ENCODE peak calls at places on chromosomes 2 and 18, in five cellular contexts. One of them, this sample, is unnamed.

GRCh38 chr2:85511008-85511895 is 27.7 kb upstream of the MAT2A start:
- DNase-seq in CD8-positive, alpha-beta T cell: no peak
- DNase-seq in endothelial cell: no peak
- DNase-seq in NB4: no peak
- DNase-seq in AG09309: no peak
- DNase-seq in this sample: no peak

GRCh38 chr2:176936410-176936809 is 276.2 kb upstream of the HNRNPA3 start:
- DNase-seq in AG09309: no peak
- DNase-seq in CD8-positive, alpha-beta T cell: no peak
- DNase-seq in endothelial cell: no peak
- DNase-seq in NB4: no peak
- DNase-seq in this sample: no peak

GRCh38 chr2:166293984-166294383 is 81.8 kb downstream of the SCN9A start:
- DNase-seq in endothelial cell: no peak
- DNase-seq in AG09309: no peak
- DNase-seq in CD8-positive, alpha-beta T cell: no peak
- DNase-seq in NB4: no peak
- DNase-seq in this sample: no peak

GRCh38 chr2:74735544-74735943 is 81.5 kb downstream of the SEMA4F start:
- DNase-seq in CD8-positive, alpha-beta T cell: no peak
- DNase-seq in AG09309: no peak
- DNase-seq in endothelial cell: no peak
- DNase-seq in NB4: no peak
- DNase-seq in this sample: no peak

GRCh38 chr2:221715783-221716386 is 143.8 kb upstream of the EPHA4 start:
- DNase-seq in endothelial cell: no peak
- DNase-seq in NB4: no peak
- DNase-seq in AG09309: no peak
- DNase-seq in CD8-positive, alpha-beta T cell: no peak
- DNase-seq in this sample: no peak

GRCh38 chr2:210169871-210170441 is 1.3 kb downstream of the KANSL1L start:
- DNase-seq in CD8-positive, alpha-beta T cell: no peak
- DNase-seq in endothelial cell: no peak
- DNase-seq in NB4: peak
- DNase-seq in AG09309: peak
- DNase-seq in this sample: no peak

GRCh38 chr2:37707393-37707792 is 36.0 kb upstream of the CDC42EP3 start:
- DNase-seq in NB4: no peak
- DNase-seq in AG09309: no peak
- DNase-seq in endothelial cell: no peak
- DNase-seq in CD8-positive, alpha-beta T cell: no peak
- DNase-seq in this sample: no peak

GRCh38 chr18:61743775-61744531 is 148.9 kb downstream of the RNF152 start:
- DNase-seq in CD8-positive, alpha-beta T cell: no peak
- DNase-seq in AG09309: no peak
- DNase-seq in NB4: no peak
- DNase-seq in endothelial cell: no peak
- DNase-seq in this sample: no peak

GRCh38 chr2:189466656-189467055 is 25.4 kb downstream of the WDR75 start:
- DNase-seq in CD8-positive, alpha-beta T cell: no peak
- DNase-seq in endothelial cell: peak
- DNase-seq in AG09309: peak
- DNase-seq in NB4: peak
- DNase-seq in this sample: no peak

GRCh38 chr18:32735781-32736180 is 37.0 kb downstream of the KLHL14 start:
- DNase-seq in endothelial cell: no peak
- DNase-seq in AG09309: no peak
- DNase-seq in NB4: no peak
- DNase-seq in CD8-positive, alpha-beta T cell: no peak
- DNase-seq in this sample: no peak

GRCh38 chr18:49934457-49934856 is 121.1 kb upstream of the ACAA2 start:
- DNase-seq in endothelial cell: no peak
- DNase-seq in AG09309: no peak
- DNase-seq in NB4: no peak
- DNase-seq in CD8-positive, alpha-beta T cell: no peak
- DNase-seq in this sample: no peak

GRCh38 chr2:178478102-178478441 is 328 bp downstream of the FKBP7 start:
- DNase-seq in CD8-positive, alpha-beta T cell: peak
- DNase-seq in NB4: peak
- DNase-seq in AG09309: no peak
- DNase-seq in endothelial cell: peak
- DNase-seq in this sample: no peak

GRCh38 chr2:238202326-238203103 is 980 bp downstream of the ILKAP start:
- DNase-seq in AG09309: no peak
- DNase-seq in CD8-positive, alpha-beta T cell: no peak
- DNase-seq in NB4: peak
- DNase-seq in endothelial cell: no peak
- DNase-seq in this sample: no peak

GRCh38 chr2:216473187-216473586 is 25.5 kb upstream of the RPL37A start:
- DNase-seq in AG09309: no peak
- DNase-seq in NB4: no peak
- DNase-seq in endothelial cell: no peak
- DNase-seq in CD8-positive, alpha-beta T cell: no peak
- DNase-seq in this sample: no peak

GRCh38 chr2:42117923-42118758 is 51.0 kb upstream of the EML4 start:
- DNase-seq in CD8-positive, alpha-beta T cell: no peak
- DNase-seq in AG09309: no peak
- DNase-seq in endothelial cell: no peak
- DNase-seq in NB4: peak
- DNase-seq in this sample: no peak

GRCh38 chr2:89842180-89842908 is 1150.9 kb downstream of the RPIA start:
- DNase-seq in endothelial cell: no peak
- DNase-seq in AG09309: no peak
- DNase-seq in CD8-positive, alpha-beta T cell: no peak
- DNase-seq in NB4: no peak
- DNase-seq in this sample: no peak

GRCh38 chr2:10283106-10284062 is 19.3 kb upstream of the HPCAL1 start:
- DNase-seq in NB4: peak
- DNase-seq in endothelial cell: no peak
- DNase-seq in CD8-positive, alpha-beta T cell: no peak
- DNase-seq in AG09309: no peak
- DNase-seq in this sample: no peak

GRCh38 chr2:128789776-128790455 is 471.2 kb upstream of the HS6ST1 start:
- DNase-seq in NB4: no peak
- DNase-seq in AG09309: no peak
- DNase-seq in CD8-positive, alpha-beta T cell: no peak
- DNase-seq in endothelial cell: no peak
- DNase-seq in this sample: no peak

GRCh38 chr2:28068098-28068497 is 177.6 kb downstream of the BABAM2 start:
- DNase-seq in endothelial cell: no peak
- DNase-seq in NB4: peak
- DNase-seq in AG09309: no peak
- DNase-seq in CD8-positive, alpha-beta T cell: no peak
- DNase-seq in this sample: no peak

GRCh38 chr2:119240311-119241204 is 16.9 kb downstream of the STEAP3 start:
- DNase-seq in CD8-positive, alpha-beta T cell: no peak
- DNase-seq in endothelial cell: no peak
- DNase-seq in NB4: no peak
- DNase-seq in AG09309: no peak
- DNase-seq in this sample: peak

GRCh38 chr2:187693923-187694322 is 139.7 kb upstream of the TFPI start:
- DNase-seq in CD8-positive, alpha-beta T cell: no peak
- DNase-seq in endothelial cell: no peak
- DNase-seq in NB4: no peak
- DNase-seq in AG09309: no peak
- DNase-seq in this sample: no peak

GRCh38 chr2:97724946-97725688 is 11.7 kb downstream of the ZAP70 start:
- DNase-seq in CD8-positive, alpha-beta T cell: no peak
- DNase-seq in NB4: no peak
- DNase-seq in AG09309: no peak
- DNase-seq in endothelial cell: no peak
- DNase-seq in this sample: no peak

GRCh38 chr18:51447351-51447896 is 249.9 kb upstream of the MEX3C start:
- DNase-seq in endothelial cell: no peak
- DNase-seq in CD8-positive, alpha-beta T cell: no peak
- DNase-seq in AG09309: no peak
- DNase-seq in NB4: no peak
- DNase-seq in this sample: no peak

GRCh38 chr2:31347788-31348187 is 66.8 kb downstream of the XDH start:
- DNase-seq in AG09309: peak
- DNase-seq in CD8-positive, alpha-beta T cell: no peak
- DNase-seq in NB4: no peak
- DNase-seq in endothelial cell: no peak
- DNase-seq in this sample: no peak

GRCh38 chr18:79598046-79598884 is 81.3 kb upstream of the CTDP1 start:
- DNase-seq in endothelial cell: no peak
- DNase-seq in AG09309: no peak
- DNase-seq in CD8-positive, alpha-beta T cell: no peak
- DNase-seq in NB4: no peak
- DNase-seq in this sample: no peak

GRCh38 chr2:146317959-146318358 is 1526.9 kb upstream of the ACVR2A start:
- DNase-seq in endothelial cell: no peak
- DNase-seq in NB4: peak
- DNase-seq in AG09309: peak
- DNase-seq in CD8-positive, alpha-beta T cell: no peak
- DNase-seq in this sample: no peak

GRCh38 chr2:165450141-165450540 is 19.4 kb upstream of the CSRNP3 start:
- DNase-seq in AG09309: no peak
- DNase-seq in CD8-positive, alpha-beta T cell: no peak
- DNase-seq in endothelial cell: no peak
- DNase-seq in NB4: no peak
- DNase-seq in this sample: no peak

GRCh38 chr2:172489682-172490081 is 62.3 kb downstream of the ITGA6 start:
- DNase-seq in endothelial cell: no peak
- DNase-seq in AG09309: peak
- DNase-seq in NB4: peak
- DNase-seq in CD8-positive, alpha-beta T cell: no peak
- DNase-seq in this sample: no peak

DNA sequence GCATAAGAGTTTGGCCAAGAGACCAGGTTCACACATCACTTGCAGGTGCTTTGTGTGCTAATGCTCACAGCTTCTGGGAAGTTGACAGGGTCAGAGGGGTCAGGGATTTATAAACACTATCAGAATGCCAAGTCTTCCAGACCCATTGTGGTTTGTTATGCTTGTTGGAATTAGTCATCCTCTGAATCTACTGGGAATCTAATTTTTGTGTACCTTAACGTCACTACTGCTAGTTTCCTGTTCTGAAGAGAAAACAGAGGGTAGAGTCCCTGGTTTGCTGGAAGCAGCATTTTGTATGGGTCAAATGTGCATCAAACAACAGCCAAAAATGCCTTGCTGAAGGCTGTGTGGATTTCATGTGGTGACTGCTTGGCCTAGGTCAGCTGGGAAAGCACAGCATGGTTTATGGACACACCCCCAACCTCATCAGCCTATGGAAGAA is 33.3 kb downstream of the ANTXR1 start:
- DNase-seq in CD8-positive, alpha-beta T cell: no peak
- DNase-seq in endothelial cell: no peak
- DNase-seq in NB4: no peak
- DNase-seq in AG09309: no peak
- DNase-seq in this sample: no peak
- TF ChIP-seq CTCF in CD8-positive, alpha-beta T cell: no peak
- TF ChIP-seq CTCF in endothelial cell: no peak
- TF ChIP-seq CTCF in NB4: no peak
- TF ChIP-seq CTCF in AG09309: no peak
- TF ChIP-seq CTCF in this sample: no peak

DNA sequence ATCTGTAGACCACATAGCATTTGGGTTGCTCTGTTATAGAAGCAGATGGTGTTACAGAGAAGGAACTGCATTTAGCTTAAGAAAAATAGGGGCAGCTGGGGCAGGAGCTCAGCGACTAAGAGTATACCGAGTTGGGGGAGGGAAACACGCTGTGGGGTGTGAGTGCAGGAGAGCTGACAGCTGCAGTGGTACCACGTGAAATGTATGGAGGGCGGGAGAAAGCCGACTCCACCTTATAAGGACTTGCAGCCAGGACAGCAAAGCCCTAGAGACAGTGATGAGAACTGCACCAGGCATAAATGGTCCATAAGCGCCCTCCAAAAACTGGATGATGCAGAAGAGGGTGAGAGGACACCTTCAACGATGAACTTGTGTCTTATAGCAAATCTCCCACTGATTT is 237.6 kb downstream of the PRKCE start:
- DNase-seq in AG09309: no peak
- DNase-seq in CD8-positive, alpha-beta T cell: no peak
- DNase-seq in endothelial cell: no peak
- DNase-seq in NB4: peak
- DNase-seq in this sample: no peak
- TF ChIP-seq CTCF in AG09309: no peak
- TF ChIP-seq CTCF in CD8-positive, alpha-beta T cell: peak
- TF ChIP-seq CTCF in endothelial cell: no peak
- TF ChIP-seq CTCF in NB4: peak
- TF ChIP-seq CTCF in this sample: no peak

DNA sequence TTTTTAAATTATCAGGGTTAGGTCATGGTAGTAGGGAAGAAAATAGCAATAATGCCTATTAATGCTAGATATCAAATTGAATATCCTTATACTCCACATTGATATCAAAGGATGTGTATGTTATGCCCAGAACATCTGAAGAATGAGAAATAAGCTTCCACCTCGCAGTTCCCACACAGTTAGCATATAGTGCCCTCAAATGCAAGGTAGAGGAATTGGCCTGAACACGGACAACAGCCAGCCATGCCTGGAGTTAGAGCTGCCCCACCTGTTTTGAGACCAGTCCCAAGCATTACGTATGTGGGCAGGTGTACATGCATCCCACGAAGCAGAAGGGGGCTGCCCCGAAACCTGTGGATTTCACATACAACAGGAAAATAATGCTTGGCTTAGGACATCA is 79.6 kb downstream of the SUMO1 start:
- DNase-seq in CD8-positive, alpha-beta T cell: no peak
- DNase-seq in endothelial cell: no peak
- DNase-seq in NB4: peak
- DNase-seq in AG09309: no peak
- DNase-seq in this sample: no peak
- TF ChIP-seq CTCF in CD8-positive, alpha-beta T cell: no peak
- TF ChIP-seq CTCF in endothelial cell: no peak
- TF ChIP-seq CTCF in NB4: peak
- TF ChIP-seq CTCF in AG09309: peak
- TF ChIP-seq CTCF in this sample: no peak

DNA sequence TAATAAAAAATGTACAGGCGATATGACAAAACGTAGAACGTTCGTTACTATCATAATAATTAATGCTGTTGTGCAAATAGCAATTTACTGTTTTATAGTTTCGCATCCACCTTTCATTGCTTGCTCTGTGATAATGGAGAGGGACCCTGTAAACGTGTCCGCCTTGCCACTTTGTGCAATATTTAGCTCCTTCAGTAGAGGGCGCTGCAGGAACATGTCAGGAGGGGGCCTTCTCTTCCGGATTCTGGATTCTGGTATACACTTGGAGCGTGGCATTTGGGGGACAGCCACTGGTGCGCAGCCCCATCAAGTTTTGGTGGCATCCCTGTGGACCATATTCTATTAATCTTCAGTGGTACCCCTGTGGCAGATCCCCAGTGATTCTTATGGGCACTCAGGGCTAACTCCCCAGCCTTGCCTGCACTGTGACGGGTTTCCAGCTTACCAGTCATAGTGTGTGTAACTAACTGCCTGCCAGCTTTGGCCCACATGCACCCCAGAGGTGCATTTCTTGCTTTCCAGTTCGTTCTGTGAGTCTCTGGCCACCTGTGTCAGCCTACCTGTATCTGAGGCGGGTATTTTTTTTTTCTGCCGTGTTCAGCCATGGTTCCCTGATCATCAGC is 140.3 kb downstream of the CYRIA start:
- DNase-seq in AG09309: no peak
- DNase-seq in NB4: peak
- DNase-seq in CD8-positive, alpha-beta T cell: no peak
- DNase-seq in endothelial cell: peak
- DNase-seq in this sample: no peak
- TF ChIP-seq CTCF in AG09309: no peak
- TF ChIP-seq CTCF in NB4: peak
- TF ChIP-seq CTCF in CD8-positive, alpha-beta T cell: no peak
- TF ChIP-seq CTCF in endothelial cell: peak
- TF ChIP-seq CTCF in this sample: peak

GRCh38 chr18:24321071-24321470 is 76.6 kb downstream of the OSBPL1A start:
- DNase-seq in endothelial cell: no peak
- DNase-seq in AG09309: peak
- DNase-seq in NB4: peak
- DNase-seq in CD8-positive, alpha-beta T cell: no peak
- DNase-seq in this sample: no peak
- TF ChIP-seq CTCF in endothelial cell: no peak
- TF ChIP-seq CTCF in AG09309: no peak
- TF ChIP-seq CTCF in NB4: no peak
- TF ChIP-seq CTCF in CD8-positive, alpha-beta T cell: no peak
- TF ChIP-seq CTCF in this sample: no peak

This sample was measured in lung.